ENCODE peak calls at places on chromosomes 12 and 14, in seven cellular contexts. W is astrocyte, L is HCT116, V is H9, I is right cardiac atrium, K is cardiac muscle cell, P is foreskin keratinocyte. A is an unnamed sample. For H3K27me3, the result is how much of the 10 kb centered on the place peaks cover.

GRCh38 chr12:107318804-107319535 is 225.6 kb upstream of the CRY1 start:
- DNase-seq in K (peak), W (peak), I (peak), L (no peak), P (peak), V (peak), A (peak)

GRCh38 chr12:51896236-51896635 is 8.3 kb downstream of the ANKRD33 start:
- DNase-seq in V (no peak), I (no peak), K (no peak), W (no peak), P (no peak), L (no peak), A (no peak)

GRCh38 chr14:100677925-100678765 is 48.5 kb upstream of the DLK1 start:
- DNase-seq in V (no peak), I (peak), W (peak), L (no peak), K (peak), P (no peak), A (peak)

GRCh38 chr14:49310298-49310697 is 275.9 kb downstream of the RPS29 start:
- DNase-seq in I (no peak), K (no peak), L (no peak), P (no peak), W (no peak), V (peak), A (no peak)

GRCh38 chr14:62117010-62117717 is 354.9 kb downstream of the SNAPC1 start:
- DNase-seq in I (peak), W (peak), V (peak), L (no peak), P (no peak), K (peak), A (peak)

GRCh38 chr12:118356809-118357326 is 15.8 kb downstream of the TAOK3 start:
- DNase-seq in K (peak), P (peak), I (no peak), W (peak), V (no peak), L (no peak), A (no peak)

GRCh38 chr14:61153436-61153835 is 127.7 kb downstream of the TMEM30B start:
- DNase-seq in W (peak), P (no peak), I (no peak), K (no peak), V (no peak), L (no peak), A (no peak)

GRCh38 chr12:107782067-107782466 is 7.6 kb downstream of the ASCL4 start:
- DNase-seq in L (no peak), I (no peak), K (no peak), V (no peak), W (no peak), P (no peak), A (no peak)

GRCh38 chr14:94129758-94130414 is 482 bp upstream of the IFI27L2 start:
- DNase-seq in K (peak), I (peak), P (no peak), V (peak), L (peak), W (peak), A (peak)

GRCh38 chr12:41023836-41024235 is 164.3 kb upstream of the PDZRN4 start:
- DNase-seq in V (no peak), K (no peak), I (no peak), P (no peak), L (no peak), W (no peak), A (no peak)

GRCh38 chr12:28909291-28909690 is 239.8 kb upstream of the FAR2 start:
- DNase-seq in P (no peak), K (no peak), W (peak), I (no peak), L (no peak), V (no peak), A (no peak)

GRCh38 chr12:42982828-42983227 is 393.3 kb upstream of the PRICKLE1 start:
- DNase-seq in L (no peak), P (no peak), W (peak), V (no peak), K (no peak), I (no peak), A (no peak)

GRCh38 chr12:97464241-97465011 is 1.8 kb downstream of the RMST start:
- DNase-seq in V (peak), K (no peak), P (no peak), W (peak), I (peak), L (no peak), A (no peak)

GRCh38 chr14:101591121-101591520 is 29.8 kb downstream of the DIO3 start:
- DNase-seq in P (no peak), K (peak), V (no peak), L (no peak), W (no peak), I (no peak), A (peak)

GRCh38 chr14:102604183-102604582 is 11.7 kb downstream of the RCOR1 start:
- DNase-seq in L (no peak), I (no peak), W (no peak), K (no peak), P (no peak), V (no peak), A (no peak)

GRCh38 chr12:123607756-123608155 is 5.9 kb downstream of the DDX55 start:
- DNase-seq in V (no peak), K (no peak), P (no peak), L (no peak), I (no peak), W (no peak), A (no peak)

GRCh38 chr12:62760779-62761178 is 174.2 kb downstream of the PPM1H start:
- DNase-seq in I (no peak), V (no peak), L (no peak), P (no peak), W (peak), K (peak), A (no peak)

GRCh38 chr14:92726135-92726932 is 22.1 kb downstream of the LGMN start:
- DNase-seq in K (peak), I (peak), V (no peak), W (peak), L (peak), P (peak), A (peak)

GRCh38 chr14:68514611-68515194 is 278.2 kb downstream of the ZFP36L1 start:
- DNase-seq in P (no peak), W (no peak), L (no peak), K (no peak), I (no peak), V (no peak), A (no peak)

GRCh38 chr12:104715562-104716182 is 242.4 kb downstream of the SLC41A2 start:
- DNase-seq in P (no peak), W (no peak), I (no peak), L (no peak), V (no peak), K (no peak), A (no peak)

GRCh38 chr14:102568115-102568614 is 24.3 kb upstream of the RCOR1 start:
- DNase-seq in V (peak), W (no peak), I (no peak), P (peak), K (no peak), L (peak), A (no peak)

GRCh38 chr12:31246470-31246850 is 79.5 kb downstream of the SINHCAF start:
- DNase-seq in K (peak), L (no peak), W (peak), P (peak), I (no peak), V (no peak), A (no peak)

GRCh38 chr12:71877335-71878121 is 38.0 kb downstream of the TBC1D15 start:
- DNase-seq in P (no peak), V (no peak), K (no peak), L (no peak), I (no peak), W (no peak), A (no peak)

GRCh38 chr12:108852674-108853073 is 4.7 kb downstream of the SSH1 start:
- DNase-seq in V (no peak), K (peak), W (peak), I (no peak), L (no peak), P (no peak), A (no peak)

GRCh38 chr14:97387252-97387882 is 590.2 kb downstream of the VRK1 start:
- DNase-seq in I (no peak), K (no peak), V (no peak), W (no peak), P (no peak), L (no peak), A (no peak)

GRCh38 chr12:53485955-53486729 is 13.1 kb downstream of the MAP3K12 start:
- DNase-seq in K (no peak), W (no peak), P (no peak), L (no peak), I (no peak), V (no peak), A (no peak)

GRCh38 chr12:132872975-132873421 is 14.4 kb downstream of the CHFR start:
- DNase-seq in W (no peak), K (no peak), L (no peak), P (no peak), V (peak), I (no peak), A (no peak)

GRCh38 chr14:91573894-91574837 is 64.1 kb upstream of the PPP4R3A start:
- DNase-seq in P (no peak), V (peak), L (peak), W (peak), I (peak), K (peak), A (peak)

GRCh38 chr12:32312049-32312670 is 87.2 kb upstream of the FGD4 start:
- DNase-seq in V (no peak), L (peak), P (no peak), I (no peak), K (peak), W (peak), A (no peak)

GRCh38 chr12:96399919-96400630 is at the start of gene CDK17:
- DNase-seq in L (peak), I (peak), K (peak), V (peak), P (peak), W (peak), A (peak)

GRCh38 chr12:114698566-114699163 is 14.7 kb upstream of the TBX3 start:
- DNase-seq in K (no peak), L (no peak), I (no peak), P (no peak), V (peak), W (no peak), A (no peak)
- H3K27me3 ChIP-seq in K (half or more), L (under half), I (under half), P (under half), V (half or more), W (half or more), A (under half)

GRCh38 chr14:65333926-65334687 is 78.4 kb upstream of the FUT8 start:
- DNase-seq in W (peak), I (no peak), P (no peak), K (peak), V (peak), L (no peak), A (peak)

GRCh38 chr14:65336191-65336591 is 76.3 kb upstream of the FUT8 start:
- DNase-seq in V (no peak), K (peak), I (no peak), L (no peak), W (peak), P (no peak), A (no peak)

GRCh38 chr14:65335548-65335947 is 77.0 kb upstream of the FUT8 start:
- DNase-seq in L (no peak), W (no peak), V (no peak), I (no peak), P (no peak), K (no peak), A (no peak)

GRCh38 chr14:65332141-65332871 is 80.2 kb upstream of the FUT8 start:
- DNase-seq in P (no peak), W (no peak), V (no peak), I (no peak), L (no peak), K (no peak), A (no peak)

GRCh38 chr14:65334765-65335411 is 77.6 kb upstream of the FUT8 start:
- DNase-seq in K (no peak), I (no peak), W (no peak), V (peak), P (no peak), L (no peak), A (no peak)
- H3K27me3 ChIP-seq in K (under half), I (under half), W (under half), V (under half), P (under half), L (under half), A (under half)

GRCh38 chr14:75275598-75275997 is 3.0 kb upstream of the FOS start:
- DNase-seq in W (no peak), V (no peak), K (no peak), P (no peak), I (no peak), L (no peak), A (no peak)

GRCh38 chr14:75274899-75275569 is 3.6 kb upstream of the FOS start:
- DNase-seq in V (no peak), P (peak), K (no peak), W (no peak), L (no peak), I (no peak), A (no peak)

GRCh38 chr14:75274045-75274898 is 4.4 kb upstream of the FOS start:
- DNase-seq in V (no peak), W (no peak), L (no peak), K (no peak), I (no peak), P (no peak), A (no peak)

GRCh38 chr14:75271514-75271913 is 7.1 kb upstream of the FOS start:
- DNase-seq in P (no peak), I (no peak), V (no peak), W (no peak), K (no peak), L (no peak), A (no peak)

GRCh38 chr14:75273272-75274044 is 5.2 kb upstream of the FOS start:
- DNase-seq in P (no peak), K (peak), W (peak), V (no peak), I (no peak), L (no peak), A (no peak)
- H3K27me3 ChIP-seq in P (under half), K (under half), W (under half), V (under half), I (under half), L (under half), A (under half)

GRCh38 chr12:114499338-114499737 is 93.4 kb upstream of the TBX5 start:
- DNase-seq in P (no peak), L (no peak), K (peak), W (no peak), V (no peak), I (no peak), A (peak)
- H3K27me3 ChIP-seq in P (under half), L (half or more), K (under half), W (under half), V (under half), I (under half), A (under half)

DNA sequence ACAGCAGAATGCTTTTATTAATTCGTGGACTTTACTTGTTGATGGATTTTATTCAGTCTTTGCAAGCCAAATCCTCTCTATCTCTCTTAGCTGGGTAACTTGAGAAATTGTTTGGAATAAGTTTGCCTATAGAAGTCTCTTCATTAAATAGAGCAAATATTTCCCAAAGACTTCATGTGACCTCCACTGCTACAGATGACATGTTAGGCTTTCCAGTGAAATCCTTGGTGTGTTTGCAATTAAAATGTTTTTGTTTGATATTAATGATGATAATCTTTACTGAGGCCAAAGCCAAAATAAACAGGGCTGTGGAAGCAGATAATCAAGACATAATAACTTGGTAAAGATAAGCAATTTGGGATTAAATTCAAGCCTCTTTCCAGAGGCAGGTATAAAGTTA is 4.4 kb downstream of the MYF6 start:
- DNase-seq in I (no peak), K (no peak), L (no peak), V (no peak), W (no peak), P (no peak), A (no peak)
- H3K27me3 ChIP-seq in I (under half), K (half or more), L (under half), V (half or more), W (under half), P (half or more), A (under half)

DNA sequence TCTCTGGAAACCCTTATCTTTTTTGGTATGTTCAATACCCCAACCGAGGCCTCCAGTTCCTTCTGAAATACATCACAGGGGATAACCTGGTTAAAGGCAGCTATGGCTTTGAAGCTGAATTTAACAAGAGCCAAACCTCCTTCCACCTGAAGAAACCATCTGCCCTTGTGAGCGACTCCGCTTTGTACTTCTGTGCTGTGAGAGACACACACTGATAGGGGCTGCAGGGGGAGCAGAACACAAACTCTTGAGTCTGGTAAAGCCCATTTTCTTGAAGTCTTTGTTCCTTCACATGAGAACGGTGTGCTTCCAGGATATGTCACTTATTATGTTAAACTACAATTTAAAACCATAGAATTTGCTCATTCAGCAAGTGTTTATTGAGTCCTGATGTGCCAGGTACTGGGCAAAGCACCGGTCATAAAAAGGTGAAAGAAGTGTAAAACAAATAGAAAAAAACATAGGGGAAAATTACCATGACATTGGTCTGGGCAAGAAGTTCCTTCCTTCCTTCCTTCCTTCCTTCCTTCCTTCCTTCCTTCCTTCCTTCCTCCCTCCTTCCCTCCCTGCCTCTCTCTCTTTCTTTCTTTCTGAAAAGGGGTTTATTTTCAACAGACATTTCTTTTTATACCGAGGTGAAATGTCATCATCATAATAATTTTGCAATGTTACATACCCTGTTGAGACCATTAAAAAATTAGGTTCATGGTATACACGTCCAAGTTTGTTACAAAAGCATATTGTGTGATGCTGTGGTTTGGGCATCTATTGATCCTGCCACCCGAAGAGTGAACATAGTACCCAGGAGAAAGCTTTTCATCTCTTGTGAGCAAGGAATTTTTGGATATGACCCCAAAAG is 50.7 kb upstream of the OR4E1 start:
- DNase-seq in I (no peak), L (no peak), V (no peak), W (no peak), P (no peak), K (no peak), A (no peak)
- H3K27me3 ChIP-seq in I (under half), L (under half), V (under half), W (under half), P (under half), K (under half), A (under half)

GRCh38 chr12:49346659-49347306 is at the start of gene DNAJC22:
- DNase-seq in I (peak), V (peak), P (no peak), W (no peak), K (peak), L (no peak), A (no peak)
- H3K27me3 ChIP-seq in I (under half), V (half or more), P (half or more), W (under half), K (half or more), L (under half), A (under half)

GRCh38 chr14:28756896-28757570 is 9.6 kb upstream of the FOXG1 start:
- DNase-seq in W (peak), L (no peak), V (peak), I (no peak), K (peak), P (no peak), A (peak)
- H3K27me3 ChIP-seq in W (half or more), L (under half), V (half or more), I (under half), K (half or more), P (half or more), A (under half)

GRCh38 chr14:95361373-95362179 is 41.9 kb upstream of the CLMN start:
- DNase-seq in V (peak), L (peak), P (no peak), W (no peak), K (peak), I (no peak), A (peak)
- H3K27me3 ChIP-seq in V (under half), L (under half), P (under half), W (under half), K (under half), I (under half), A (under half)

GRCh38 chr14:76331328-76332011 is 44.5 kb upstream of the ESRRB start:
- DNase-seq in W (no peak), V (no peak), K (no peak), P (no peak), I (no peak), L (no peak), A (no peak)

GRCh38 chr14:76329150-76329881 is 46.6 kb upstream of the ESRRB start:
- DNase-seq in W (no peak), V (peak), I (no peak), L (no peak), P (no peak), K (no peak), A (no peak)

GRCh38 chr14:76328457-76329137 is 47.3 kb upstream of the ESRRB start:
- DNase-seq in V (no peak), I (no peak), K (no peak), P (no peak), L (no peak), W (no peak), A (no peak)

GRCh38 chr14:76330411-76331327 is 45.3 kb upstream of the ESRRB start:
- DNase-seq in P (no peak), K (no peak), W (no peak), I (no peak), V (no peak), L (no peak), A (no peak)

GRCh38 chr14:76329951-76330350 is 46.0 kb upstream of the ESRRB start:
- DNase-seq in V (no peak), P (no peak), K (no peak), L (no peak), W (no peak), I (no peak), A (no peak)
- H3K27me3 ChIP-seq in V (under half), P (under half), K (under half), L (under half), W (under half), I (under half), A (under half)

A was measured in MG63.